ENCODE peak calls at places on chromosomes 1 and 21, in ten cellular contexts. G is epithelial cell of esophagus; V is astrocyte; W is glomerular endothelial cell; M is activated naive CD8-positive, alpha-beta T cell treated with anti-CD3 and anti-CD28 coated beads for 36 hours; K is transverse colon; C is H9; J is CD4-positive, CD25-positive, alpha-beta regulatory T cell; T is HCT116; L is PC-3. A is an unnamed sample.

GRCh38 chr21:31894441-31894840 is 21.6 kb downstream of the HUNK start:
- DNase-seq in G (no peak), V (no peak), W (no peak), M (no peak), K (no peak), C (no peak), J (no peak), T (no peak), L (no peak), A (no peak)

GRCh38 chr1:177228721-177229088 is 57.9 kb downstream of the BRINP2 start:
- DNase-seq in G (peak), V (peak), W (no peak), M (no peak), K (no peak), C (no peak), J (no peak), T (no peak), L (peak), A (no peak)

GRCh38 chr1:21838359-21839157 is 26.5 kb downstream of the LDLRAD2 start:
- DNase-seq in G (no peak), V (no peak), W (no peak), M (no peak), K (no peak), C (no peak), J (no peak), T (no peak), L (no peak), A (no peak)

GRCh38 chr1:21822349-21822748 is 10.3 kb downstream of the LDLRAD2 start:
- DNase-seq in G (no peak), V (no peak), W (no peak), M (no peak), K (no peak), C (peak), J (no peak), T (no peak), L (no peak), A (peak)

GRCh38 chr1:182629674-182630073 is 25.5 kb upstream of the RGS16 start:
- DNase-seq in G (no peak), V (no peak), W (no peak), M (peak), K (no peak), C (no peak), J (peak), T (no peak), L (no peak), A (peak)

GRCh38 chr1:8746554-8746953 is 70.9 kb downstream of the RERE start:
- DNase-seq in G (peak), V (peak), W (no peak), M (no peak), K (no peak), C (no peak), J (no peak), T (no peak), L (peak), A (peak)

GRCh38 chr1:228008391-228009115 is 1.8 kb downstream of the WNT3A start:
- DNase-seq in G (no peak), V (no peak), W (no peak), M (no peak), K (no peak), C (no peak), J (no peak), T (no peak), L (no peak), A (no peak)

GRCh38 chr1:241706967-241707366 is 54.9 kb downstream of the WDR64 start:
- DNase-seq in G (peak), V (peak), W (no peak), M (peak), K (no peak), C (no peak), J (no peak), T (peak), L (peak), A (peak)

GRCh38 chr21:25660233-25660632 is 21.2 kb downstream of the JAM2 start:
- DNase-seq in G (no peak), V (no peak), W (no peak), M (no peak), K (no peak), C (no peak), J (no peak), T (no peak), L (no peak), A (no peak)

GRCh38 chr1:207897188-207897587 is 13.7 kb downstream of the CD34 start:
- DNase-seq in G (no peak), V (peak), W (no peak), M (no peak), K (no peak), C (no peak), J (no peak), T (no peak), L (peak), A (no peak)

GRCh38 chr21:27572681-27573080 is 605.8 kb upstream of the ADAMTS5 start:
- DNase-seq in G (peak), V (peak), W (no peak), M (no peak), K (no peak), C (no peak), J (no peak), T (no peak), L (peak), A (no peak)

GRCh38 chr1:240190881-240191385 is 99.2 kb downstream of the FMN2 start:
- DNase-seq in G (peak), V (peak), W (no peak), M (no peak), K (peak), C (no peak), J (no peak), T (no peak), L (peak), A (no peak)

GRCh38 chr1:213989740-213990472 is 2.1 kb downstream of the PROX1 start:
- DNase-seq in G (peak), V (no peak), W (no peak), M (no peak), K (peak), C (no peak), J (no peak), T (no peak), L (no peak), A (no peak)

GRCh38 chr1:62989497-62989896 is 205.6 kb downstream of the ATG4C start:
- DNase-seq in G (no peak), V (no peak), W (no peak), M (no peak), K (no peak), C (no peak), J (no peak), T (peak), L (peak), A (no peak)

GRCh38 chr1:221204055-221204833 is 325.0 kb downstream of the HLX start:
- DNase-seq in G (no peak), V (no peak), W (no peak), M (no peak), K (no peak), C (no peak), J (no peak), T (no peak), L (no peak), A (no peak)

GRCh38 chr1:111690306-111690617 is 48.9 kb downstream of the INKA2 start:
- DNase-seq in G (peak), V (peak), W (peak), M (no peak), K (peak), C (no peak), J (no peak), T (no peak), L (peak), A (no peak)

GRCh38 chr1:12251442-12251841 is 21.6 kb downstream of the VPS13D start:
- DNase-seq in G (no peak), V (peak), W (no peak), M (no peak), K (no peak), C (no peak), J (no peak), T (no peak), L (no peak), A (no peak)

GRCh38 chr1:211327341-211327921 is 798 bp downstream of the TRAF5 start:
- DNase-seq in G (peak), V (peak), W (no peak), M (peak), K (peak), C (peak), J (no peak), T (no peak), L (peak), A (peak)

GRCh38 chr1:21220815-21221214 is 44.1 kb upstream of the EIF4G3 start:
- DNase-seq in G (no peak), V (no peak), W (no peak), M (no peak), K (no peak), C (no peak), J (no peak), T (no peak), L (no peak), A (no peak)

GRCh38 chr1:67372136-67372535 is 58.1 kb downstream of the SERBP1 start:
- DNase-seq in G (peak), V (peak), W (no peak), M (no peak), K (no peak), C (no peak), J (no peak), T (no peak), L (no peak), A (no peak)

GRCh38 chr1:89873250-89873649 is 52.4 kb downstream of the LRRC8D start:
- DNase-seq in G (no peak), V (no peak), W (no peak), M (no peak), K (no peak), C (no peak), J (no peak), T (no peak), L (no peak), A (no peak)

GRCh38 chr1:114668784-114669561 is 876 bp downstream of the DENND2C start:
- DNase-seq in G (peak), V (peak), W (no peak), M (no peak), K (no peak), C (no peak), J (no peak), T (no peak), L (peak), A (no peak)

GRCh38 chr1:228842094-228842775 is 107.0 kb downstream of the RHOU start:
- DNase-seq in G (peak), V (peak), W (no peak), M (no peak), K (no peak), C (no peak), J (no peak), T (peak), L (peak), A (no peak)

GRCh38 chr1:9859252-9860014 is 35.7 kb upstream of the CLSTN1 start:
- DNase-seq in G (no peak), V (no peak), W (no peak), M (no peak), K (no peak), C (no peak), J (no peak), T (no peak), L (no peak), A (no peak)

GRCh38 chr21:34923202-34923601 is 125.9 kb downstream of the RUNX1 start:
- DNase-seq in G (no peak), V (no peak), W (no peak), M (no peak), K (no peak), C (no peak), J (no peak), T (no peak), L (no peak), A (no peak)

GRCh38 chr1:5620418-5620817 is 371.8 kb downstream of the NPHP4 start:
- DNase-seq in G (no peak), V (no peak), W (no peak), M (no peak), K (no peak), C (no peak), J (no peak), T (no peak), L (no peak), A (no peak)

GRCh38 chr1:157377216-157377821 is 175.0 kb downstream of the FCRL5 start:
- DNase-seq in G (peak), V (no peak), W (no peak), M (peak), K (peak), C (peak), J (no peak), T (peak), L (peak), A (peak)

GRCh38 chr1:121458291-121459048 is 273.7 kb downstream of the SRGAP2C start:
- DNase-seq in G (no peak), V (no peak), W (no peak), M (no peak), K (no peak), C (no peak), J (no peak), T (no peak), L (no peak), A (peak)

GRCh38 chr1:93744299-93744988 is 62.8 kb upstream of the BCAR3 start:
- DNase-seq in G (no peak), V (no peak), W (no peak), M (no peak), K (no peak), C (no peak), J (no peak), T (no peak), L (no peak), A (no peak)

GRCh38 chr1:178470411-178470960 is 26.3 kb downstream of the CLEC20A start:
- DNase-seq in G (peak), V (no peak), W (no peak), M (no peak), K (peak), C (no peak), J (no peak), T (no peak), L (peak), A (no peak)

A was measured in DND-41.